ENCODE peak calls at places on chromosome 7, in six cellular contexts. T, C, E, Z, L and I are unnamed samples.

GRCh38 chr7:91557789-91558396 is 293.7 kb downstream of the FZD1 start:
- DNase-seq in E (no peak), L (no peak), Z (peak), C (peak), T (peak), I (no peak)

GRCh38 chr7:131840291-131840690 is 283.9 kb upstream of the PODXL start:
- DNase-seq in Z (no peak), E (no peak), L (no peak), T (no peak), C (no peak), I (no peak)

GRCh38 chr7:151824285-151824950 is 52.5 kb downstream of the PRKAG2 start:
- DNase-seq in E (no peak), L (no peak), C (no peak), Z (peak), T (no peak), I (no peak)

GRCh38 chr7:1426474-1426873 is 32.8 kb downstream of the MICALL2 start:
- DNase-seq in E (no peak), T (no peak), L (no peak), C (no peak), Z (no peak), I (no peak)

GRCh38 chr7:17153571-17153970 is 144.9 kb upstream of the AHR start:
- DNase-seq in E (no peak), T (no peak), C (no peak), Z (no peak), L (no peak), I (no peak)

GRCh38 chr7:24882989-24883631 is 96.9 kb downstream of the OSBPL3 start:
- DNase-seq in Z (peak), E (no peak), T (peak), C (no peak), L (no peak), I (no peak)

GRCh38 chr7:1058821-1059199 is 14.5 kb downstream of the GPR146 start:
- DNase-seq in T (no peak), C (no peak), L (no peak), E (no peak), Z (peak), I (no peak)

GRCh38 chr7:155804897-155805825 is 7.1 kb downstream of the SHH start:
- DNase-seq in Z (peak), C (no peak), T (peak), L (peak), E (no peak), I (no peak)

GRCh38 chr7:158595068-158595467 is 7.4 kb upstream of the PTPRN2 start:
- DNase-seq in Z (peak), T (peak), C (no peak), L (no peak), E (no peak), I (peak)

GRCh38 chr7:90256778-90257177 is 11.8 kb downstream of the CFAP69 start:
- DNase-seq in C (no peak), E (no peak), T (no peak), L (no peak), Z (no peak), I (no peak)

GRCh38 chr7:80942261-80943041 is 23.6 kb upstream of the SEMA3C start:
- DNase-seq in E (peak), T (peak), L (peak), Z (peak), C (peak), I (no peak)

GRCh38 chr7:74183142-74183541 is 9.0 kb downstream of the EIF4H start:
- DNase-seq in Z (no peak), E (no peak), L (no peak), C (no peak), T (no peak), I (no peak)

GRCh38 chr7:3141326-3141725 is 97.7 kb upstream of the CARD11 start:
- DNase-seq in C (no peak), Z (no peak), T (no peak), L (no peak), E (no peak), I (no peak)

GRCh38 chr7:116502201-116503096 is 2.9 kb downstream of the CAV2 start:
- DNase-seq in L (no peak), C (no peak), T (no peak), E (no peak), Z (no peak), I (no peak)
- H3K4me3 ChIP-seq in L (peak), C (peak), T (peak), E (no peak), Z (peak), I (no peak)

DNA sequence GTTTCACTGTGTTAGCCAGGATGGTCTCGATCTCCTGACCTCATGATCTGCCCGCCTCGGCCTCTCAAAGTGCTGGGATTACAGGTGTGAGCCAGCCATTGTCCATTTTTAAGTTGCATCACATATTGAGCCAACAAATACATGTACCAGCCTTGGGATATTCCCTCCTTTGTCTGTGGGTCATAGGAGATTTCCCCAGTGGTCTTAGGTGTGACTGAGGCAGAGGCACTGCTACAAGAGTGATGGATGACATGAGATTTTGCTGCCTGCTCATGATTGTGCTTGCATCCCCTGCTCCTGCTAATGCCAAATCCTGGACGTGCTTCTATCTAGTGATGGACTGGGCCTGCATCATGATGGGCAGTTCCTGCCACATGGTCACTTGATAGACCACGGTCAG is 10.7 kb upstream of the GIMAP6 start:
- DNase-seq in L (no peak), E (no peak), T (no peak), C (no peak), Z (no peak), I (no peak)
- H3K4me3 ChIP-seq in L (no peak), E (no peak), T (no peak), C (no peak), Z (no peak), I (no peak)

GRCh38 chr7:45033931-45034290 is 33.9 kb downstream of the CCM2 start:
- DNase-seq in C (no peak), E (no peak), L (peak), Z (no peak), T (no peak), I (no peak)

GRCh38 chr7:45031829-45032228 is 31.8 kb downstream of the CCM2 start:
- DNase-seq in L (no peak), T (no peak), C (no peak), E (no peak), Z (no peak), I (no peak)

GRCh38 chr7:45035371-45035770 is 35.4 kb downstream of the CCM2 start:
- DNase-seq in Z (no peak), T (no peak), L (no peak), C (no peak), E (no peak), I (no peak)

GRCh38 chr7:45032421-45032820 is 32.4 kb downstream of the CCM2 start:
- DNase-seq in Z (no peak), E (no peak), T (no peak), L (no peak), C (no peak), I (no peak)

DNA sequence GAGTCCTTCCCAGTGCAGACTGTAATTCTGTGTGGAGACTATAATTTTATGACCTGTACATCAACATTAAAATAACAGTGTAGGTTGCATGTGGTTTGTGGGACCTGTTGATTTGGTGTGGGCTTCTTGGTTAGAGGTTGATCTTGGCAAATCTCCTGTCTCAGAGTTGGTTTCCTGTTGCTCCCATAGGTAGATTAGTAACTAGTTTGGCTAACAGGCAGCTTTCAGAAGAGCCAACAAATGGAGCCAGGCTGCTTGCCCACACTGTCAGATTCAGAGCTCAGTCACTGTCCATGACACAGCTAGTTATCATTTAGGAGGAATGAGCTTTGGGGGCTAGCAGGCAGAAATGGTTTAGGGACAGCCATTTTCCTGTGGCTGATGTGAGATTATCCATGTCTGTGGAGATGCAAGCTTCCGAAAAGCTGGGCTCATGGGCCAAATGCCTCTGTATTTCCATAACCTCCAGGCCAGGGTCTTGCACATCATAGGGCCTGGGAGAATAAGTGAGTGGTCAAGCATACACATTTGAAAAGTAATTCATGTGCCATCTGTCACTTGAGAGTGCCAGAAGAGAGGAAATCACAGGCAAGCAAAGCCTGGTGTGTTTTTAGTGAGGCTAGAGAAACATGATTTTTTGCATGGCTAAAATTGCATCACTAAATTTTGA is 33.4 kb downstream of the CCM2 start:
- DNase-seq in Z (peak), C (no peak), E (no peak), T (no peak), L (peak), I (no peak)
- H3K4me3 ChIP-seq in Z (no peak), C (no peak), E (no peak), T (no peak), L (no peak), I (no peak)

DNA sequence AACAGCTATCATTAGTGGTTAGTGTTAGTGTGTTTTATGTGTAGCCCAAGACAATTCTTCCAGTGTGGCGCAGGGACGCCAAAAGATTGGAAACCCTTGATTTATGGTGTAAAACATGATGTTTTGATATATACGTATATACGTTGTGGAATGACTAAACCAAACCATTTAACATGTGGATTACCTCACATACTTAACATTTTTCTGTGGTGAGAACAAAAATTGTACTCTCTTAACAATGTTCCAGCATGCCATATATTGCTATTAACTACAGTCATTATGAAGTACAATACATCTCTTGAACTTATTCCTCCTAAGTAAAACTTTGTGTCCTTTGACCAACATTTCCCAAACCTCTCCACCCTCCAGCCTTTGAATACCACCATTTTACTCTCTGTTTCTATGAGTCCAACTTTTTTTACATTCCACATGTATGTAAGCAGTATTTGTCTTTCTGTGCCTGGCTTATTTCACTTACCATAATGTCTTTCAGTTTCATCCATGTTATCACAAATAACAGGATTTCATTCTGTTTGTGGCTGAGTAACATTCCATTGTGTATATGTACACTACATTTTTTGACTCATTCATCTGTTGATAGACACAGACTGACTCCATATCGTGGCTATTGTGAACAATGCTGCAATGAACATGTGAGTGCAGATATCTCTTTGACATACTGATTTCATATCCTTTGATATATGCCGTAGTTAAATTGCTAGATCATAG is 42.2 kb upstream of the MAGI2 start:
- DNase-seq in C (no peak), T (peak), Z (peak), L (no peak), E (no peak), I (no peak)
- H3K4me3 ChIP-seq in C (no peak), T (no peak), Z (no peak), L (no peak), E (no peak), I (no peak)

DNA sequence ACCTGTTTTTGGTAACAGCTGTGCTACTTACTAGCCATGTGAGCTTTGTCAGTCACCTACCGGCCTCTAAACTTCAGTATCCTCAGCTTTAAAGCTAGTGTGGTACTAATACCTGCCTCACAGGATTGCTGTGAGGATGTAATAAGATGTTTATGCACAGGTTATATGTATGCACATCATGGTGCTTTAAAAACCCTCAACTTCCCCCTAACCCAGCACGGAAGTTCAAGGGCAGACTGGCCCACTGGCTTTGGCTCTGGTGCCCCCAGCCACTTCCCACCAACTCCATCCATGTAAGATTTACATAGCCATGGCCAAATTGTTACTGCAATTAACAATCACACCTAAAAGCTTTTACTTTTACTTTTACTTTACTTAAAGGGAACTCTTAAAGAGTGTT is 676.0 kb upstream of the GALNT17 start:
- DNase-seq in L (no peak), C (no peak), Z (no peak), T (no peak), E (no peak), I (no peak)
- H3K4me3 ChIP-seq in L (no peak), C (no peak), Z (no peak), T (no peak), E (no peak), I (no peak)

GRCh38 chr7:134792968-134793367 is 13.5 kb downstream of the CALD1 start:
- DNase-seq in Z (no peak), E (no peak), C (no peak), T (peak), L (no peak), I (no peak)
- H3K4me3 ChIP-seq in Z (no peak), E (no peak), C (no peak), T (no peak), L (no peak), I (no peak)

GRCh38 chr7:133822001-133822641 is 305.0 kb upstream of the LRGUK start:
- DNase-seq in T (no peak), L (no peak), C (no peak), E (no peak), Z (no peak), I (no peak)
- H3K4me3 ChIP-seq in T (no peak), L (no peak), C (no peak), E (no peak), Z (no peak), I (no peak)